ENCODE peak calls at places on chromosome 15, in seven cellular contexts. D, U, V, E, G, O and L are unnamed samples.

GRCh38 chr15:74179101-74179841 is 5.8 kb downstream of the ISLR start:
- DNase-seq in G (peak), V (no peak), U (no peak), E (no peak), O (peak), D (no peak), L (peak)

GRCh38 chr15:43211336-43211735 is 9.5 kb downstream of the EPB42 start:
- DNase-seq in U (no peak), G (no peak), O (no peak), D (no peak), V (no peak), E (no peak), L (no peak)

GRCh38 chr15:85974348-85974705 is 105.3 kb upstream of the AGBL1 start:
- DNase-seq in V (no peak), U (no peak), G (no peak), E (no peak), D (no peak), O (no peak), L (no peak)

GRCh38 chr15:74613953-74614743 is 1.5 kb upstream of the CLK3 start:
- DNase-seq in U (no peak), V (no peak), G (no peak), O (no peak), D (no peak), E (no peak), L (no peak)

GRCh38 chr15:40235201-40235890 is 3.5 kb upstream of the PAK6 start:
- DNase-seq in O (no peak), E (no peak), D (no peak), U (no peak), G (no peak), V (no peak), L (no peak)

GRCh38 chr15:33100314-33100713 is 94.2 kb downstream of the FMN1 start:
- DNase-seq in U (no peak), V (no peak), E (no peak), D (no peak), G (no peak), O (no peak), L (no peak)

GRCh38 chr15:85642693-85643058 is 152.0 kb downstream of the KLHL25 start:
- DNase-seq in D (no peak), V (no peak), U (no peak), G (no peak), O (no peak), E (no peak), L (no peak)

GRCh38 chr15:67992834-67993233 is 61.3 kb upstream of the PIAS1 start:
- DNase-seq in G (no peak), E (no peak), D (no peak), O (no peak), V (no peak), U (no peak), L (no peak)

GRCh38 chr15:101613130-101614000 is 38.8 kb downstream of the TM2D3 start:
- DNase-seq in V (peak), O (no peak), G (no peak), D (peak), U (no peak), E (no peak), L (no peak)

GRCh38 chr15:49044761-49045571 is 1.3 kb downstream of the SECISBP2L start:
- DNase-seq in O (no peak), E (no peak), D (no peak), V (no peak), U (no peak), G (no peak), L (no peak)

GRCh38 chr15:64552281-64552948 is 92.0 kb downstream of the ZNF609 start:
- DNase-seq in G (no peak), O (no peak), D (no peak), U (no peak), V (no peak), E (no peak), L (no peak)

GRCh38 chr15:39585394-39585841 is 4.5 kb downstream of the THBS1 start:
- DNase-seq in D (no peak), O (no peak), G (no peak), E (no peak), U (no peak), V (no peak), L (no peak)

GRCh38 chr15:88835119-88835518 is 31.9 kb downstream of the ACAN start:
- DNase-seq in V (no peak), D (no peak), U (no peak), G (no peak), O (no peak), E (no peak), L (no peak)

GRCh38 chr15:74642724-74643367 is 27.2 kb downstream of the CLK3 start:
- DNase-seq in V (peak), U (no peak), D (no peak), E (no peak), O (no peak), G (no peak), L (no peak)

GRCh38 chr15:80643296-80643965 is 51.7 kb upstream of the ABHD17C start:
- DNase-seq in E (no peak), O (no peak), G (no peak), V (no peak), U (no peak), D (no peak), L (no peak)

GRCh38 chr15:78969687-78970349 is 25.0 kb upstream of the CTSH start:
- DNase-seq in E (no peak), G (no peak), O (no peak), U (no peak), V (no peak), D (no peak), L (no peak)

GRCh38 chr15:63473999-63474809 is 30.2 kb upstream of the USP3 start:
- DNase-seq in E (peak), V (peak), G (no peak), U (peak), O (no peak), D (peak), L (no peak)

GRCh38 chr15:70088887-70089691 is 8.6 kb downstream of the TLE3 start:
- DNase-seq in V (no peak), O (no peak), D (peak), E (no peak), U (no peak), G (no peak), L (no peak)

GRCh38 chr15:41561777-41562145 is 2.7 kb downstream of the TYRO3 start:
- DNase-seq in E (no peak), O (peak), D (peak), G (no peak), U (no peak), V (no peak), L (no peak)